ENCODE peak calls at places on chromosomes 4 and X, in seven cellular contexts. Z, N, U, W, E, R and G are unnamed samples.

GRCh38 chr4:187006189-187006618 is 282.5 kb upstream of the FAT1 start:
- DNase-seq in U (peak), E (no peak), Z (no peak), R (no peak), N (no peak), W (no peak), G (no peak)

GRCh38 chr4:180205276-180205675 is 2037.9 kb upstream of the TENM3 start:
- DNase-seq in N (no peak), W (no peak), E (no peak), R (no peak), Z (no peak), U (no peak), G (no peak)

GRCh38 chrX:29935455-29935854 is 279.9 kb upstream of the MAGEB2 start:
- DNase-seq in U (no peak), E (no peak), Z (no peak), R (no peak), N (no peak), W (no peak), G (no peak)

GRCh38 chr4:89410687-89411086 is 103.1 kb upstream of the GPRIN3 start:
- DNase-seq in U (peak), W (no peak), R (no peak), N (no peak), Z (no peak), E (no peak), G (no peak)

GRCh38 chr4:114728426-114728825 is 129.8 kb downstream of the UGT8 start:
- DNase-seq in N (no peak), U (no peak), W (no peak), Z (no peak), R (no peak), E (no peak), G (no peak)

GRCh38 chr4:138238521-138239292 is 3.4 kb downstream of the SLC7A11 start:
- DNase-seq in Z (no peak), R (no peak), W (no peak), U (no peak), E (no peak), N (no peak), G (no peak)

GRCh38 chrX:1361910-1362309 is 25.3 kb downstream of the IL3RA start:
- DNase-seq in N (no peak), U (no peak), W (no peak), Z (no peak), E (no peak), R (no peak), G (no peak)

GRCh38 chrX:116409224-116409623 is 27.2 kb upstream of the SLC6A14 start:
- DNase-seq in N (no peak), E (no peak), Z (no peak), U (no peak), R (no peak), W (no peak), G (no peak)

GRCh38 chr4:148203056-148203898 is 238.9 kb downstream of the NR3C2 start:
- DNase-seq in Z (no peak), W (no peak), E (no peak), U (no peak), R (no peak), N (no peak), G (no peak)

DNA sequence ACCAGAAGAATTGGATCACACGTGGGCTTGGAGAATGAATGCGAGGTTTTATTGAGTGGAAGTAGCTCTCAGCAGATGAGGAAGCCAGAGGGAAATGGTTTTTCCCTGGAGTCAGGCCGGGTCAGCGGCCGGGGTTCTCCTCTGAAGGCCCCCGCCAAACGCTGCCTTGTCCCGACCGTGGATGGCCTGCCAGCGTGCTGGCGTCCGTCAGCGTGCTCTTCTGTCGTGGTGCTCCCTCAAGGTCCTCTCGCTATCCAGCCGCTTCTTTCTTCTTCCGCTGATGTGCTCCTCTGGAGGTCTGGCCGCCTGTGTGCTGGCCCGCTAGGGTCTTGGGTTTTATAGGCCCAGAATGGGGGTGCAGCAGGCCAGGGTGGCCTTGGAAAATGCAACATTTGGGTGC is 632.2 kb downstream of the TRAM1L1 start:
- DNase-seq in N (no peak), R (no peak), U (no peak), W (no peak), E (no peak), Z (no peak), G (no peak)
- TF ChIP-seq POLR2A in N (no peak), R (no peak), U (no peak), W (no peak), E (no peak), Z (no peak), G (no peak)

GRCh38 chrX:130165703-130166502 is at the start of gene AIFM1:
- DNase-seq in N (peak), Z (peak), E (peak), R (peak), U (peak), W (peak), G (peak)
- TF ChIP-seq POLR2A in N (peak), Z (peak), E (peak), R (no peak), U (no peak), W (peak), G (peak)

DNA sequence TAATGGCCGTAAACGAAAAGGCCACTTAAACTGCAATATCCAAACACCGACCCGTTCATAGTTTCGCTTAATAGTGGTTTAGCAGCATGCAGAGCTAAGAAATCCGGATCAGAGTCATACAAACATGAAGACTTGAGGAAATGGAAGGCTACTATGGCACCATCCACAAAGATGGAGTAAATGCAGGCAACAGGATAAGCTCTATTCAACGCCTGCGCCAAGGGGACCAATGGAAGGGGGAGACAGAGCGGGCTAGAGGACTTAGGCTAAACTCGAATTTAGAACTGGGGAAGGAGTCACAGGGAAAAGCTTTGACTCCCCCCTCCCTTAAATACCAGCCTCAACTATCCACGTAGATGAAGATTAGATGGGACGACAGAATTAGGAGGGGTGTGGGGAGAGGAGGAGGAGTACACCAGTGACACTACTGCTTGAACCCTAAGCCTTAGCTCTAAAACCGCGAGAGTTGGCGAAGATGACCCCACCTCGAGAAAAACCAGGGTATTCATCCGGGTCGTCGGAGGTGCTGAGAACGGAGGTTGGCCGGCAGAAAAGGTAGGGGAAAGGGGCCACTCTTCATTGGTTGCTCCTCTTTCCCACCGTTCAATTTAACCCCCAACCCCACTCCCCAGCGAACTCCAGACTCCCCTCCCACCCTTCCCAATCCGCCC is 3.5 kb downstream of the HUWE1 start:
- DNase-seq in E (peak), Z (peak), N (peak), R (no peak), W (no peak), U (peak), G (no peak)
- TF ChIP-seq POLR2A in E (no peak), Z (no peak), N (no peak), R (no peak), W (no peak), U (no peak), G (no peak)

GRCh38 chr4:153468587-153468986 is 2.4 kb downstream of the TMEM131L start:
- DNase-seq in N (no peak), R (no peak), E (no peak), U (no peak), W (no peak), Z (no peak), G (no peak)

GRCh38 chr4:153466637-153467153 is 535 bp downstream of the TMEM131L start:
- DNase-seq in Z (no peak), E (no peak), R (no peak), N (peak), W (no peak), U (no peak), G (peak)

GRCh38 chr4:153465922-153466636 is at the start of gene TMEM131L:
- DNase-seq in W (no peak), U (peak), Z (peak), E (peak), N (peak), R (peak), G (peak)

GRCh38 chr4:153467897-153468262 is 1.7 kb downstream of the TMEM131L start:
- DNase-seq in W (no peak), E (no peak), U (no peak), R (no peak), N (no peak), Z (no peak), G (no peak)

DNA sequence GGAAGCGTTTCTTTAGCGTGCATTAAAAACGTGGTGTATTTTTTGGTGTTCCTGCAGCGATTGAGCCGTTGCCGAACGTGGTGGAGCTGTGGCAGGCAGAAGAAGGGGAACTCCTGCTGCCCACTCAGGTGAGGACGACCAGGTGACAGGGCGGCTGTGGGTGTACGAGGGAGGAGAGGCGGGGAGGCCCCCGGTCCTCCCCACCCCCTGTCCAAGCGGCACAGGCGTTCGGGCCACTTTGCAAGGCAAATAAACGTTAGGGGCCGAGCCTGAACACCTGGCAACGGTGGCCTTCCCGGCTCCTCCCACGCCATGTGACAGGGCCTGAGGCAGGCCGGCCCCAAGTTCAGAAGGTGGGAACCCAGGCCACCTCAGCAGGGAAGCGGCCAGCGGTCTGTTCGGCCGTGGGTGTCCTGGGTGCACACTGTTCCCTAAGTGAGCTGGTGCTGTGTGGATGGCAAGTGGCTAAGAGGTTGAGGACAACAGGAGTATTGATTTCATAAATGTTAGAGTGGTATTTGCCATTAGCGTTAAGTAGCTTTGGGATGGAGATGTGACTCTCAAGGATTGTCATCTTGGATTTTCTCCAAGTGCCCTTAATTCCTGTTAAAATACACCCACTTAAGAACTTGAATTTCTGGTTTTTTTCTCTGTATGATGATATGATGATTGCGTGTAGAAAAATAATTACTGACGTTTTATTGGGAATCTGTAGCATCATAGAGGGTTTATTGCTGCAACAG is 1.2 kb downstream of the TMEM131L start:
- DNase-seq in W (no peak), N (peak), R (no peak), E (peak), Z (peak), U (no peak), G (peak)
- TF ChIP-seq POLR2A in W (no peak), N (no peak), R (no peak), E (no peak), Z (no peak), U (no peak), G (no peak)

GRCh38 chrX:154397888-154398667 is at the start of gene RPL10:
- DNase-seq in W (peak), Z (peak), E (peak), R (peak), U (peak), N (peak), G (peak)
- TF ChIP-seq POLR2A in W (peak), Z (peak), E (peak), R (no peak), U (peak), N (peak), G (peak)

GRCh38 chrX:155216179-155216939 is at the start of gene VBP1:
- DNase-seq in Z (peak), N (peak), U (peak), W (peak), E (peak), R (peak), G (peak)
- TF ChIP-seq POLR2A in Z (no peak), N (peak), U (peak), W (no peak), E (peak), R (no peak), G (peak)

DNA sequence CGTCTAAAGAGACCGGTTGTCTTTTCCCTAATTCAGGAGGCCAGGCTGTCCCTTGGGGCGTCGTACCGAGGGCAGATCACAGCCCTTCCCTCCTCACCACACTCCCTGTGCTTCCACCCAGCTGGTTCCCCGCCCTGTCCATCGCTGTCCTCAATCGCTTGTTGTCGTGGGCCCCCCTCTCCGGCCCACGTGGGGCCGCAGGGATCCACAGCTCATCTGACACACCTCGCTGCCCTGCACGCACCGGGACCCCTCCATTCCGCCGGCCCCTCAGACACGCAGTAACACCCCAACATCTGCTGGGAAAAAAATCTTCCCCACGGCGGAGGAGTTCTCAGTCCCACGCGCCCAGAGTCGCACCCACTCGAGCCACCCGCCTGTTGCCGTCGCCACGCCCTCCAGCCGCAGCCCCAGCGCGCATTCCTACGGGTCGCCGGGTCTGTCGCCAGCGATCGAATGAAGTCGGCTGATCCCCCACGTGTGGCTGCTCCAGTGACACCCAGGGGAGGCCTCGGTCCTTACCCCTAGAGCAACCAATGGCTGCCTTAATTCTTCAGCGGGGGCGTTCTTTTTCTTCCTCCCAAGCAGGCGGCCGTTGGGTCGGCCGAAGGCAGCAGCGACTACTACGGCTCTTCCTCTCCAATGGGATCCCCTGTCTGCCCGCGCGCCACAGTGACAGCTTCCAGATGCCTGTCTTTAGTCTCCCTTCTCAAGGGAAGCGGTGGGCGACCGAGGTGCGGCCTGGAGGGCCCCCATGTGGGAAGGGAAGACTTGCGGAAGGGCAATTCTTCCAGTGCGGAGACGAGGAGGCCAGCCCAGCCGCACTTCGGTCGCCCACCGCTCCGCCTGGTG is 885 bp upstream of the SEPTIN11 start:
- DNase-seq in Z (peak), E (peak), N (peak), R (peak), W (peak), U (peak), G (peak)
- TF ChIP-seq POLR2A in Z (no peak), E (no peak), N (no peak), R (no peak), W (peak), U (no peak), G (no peak)

DNA sequence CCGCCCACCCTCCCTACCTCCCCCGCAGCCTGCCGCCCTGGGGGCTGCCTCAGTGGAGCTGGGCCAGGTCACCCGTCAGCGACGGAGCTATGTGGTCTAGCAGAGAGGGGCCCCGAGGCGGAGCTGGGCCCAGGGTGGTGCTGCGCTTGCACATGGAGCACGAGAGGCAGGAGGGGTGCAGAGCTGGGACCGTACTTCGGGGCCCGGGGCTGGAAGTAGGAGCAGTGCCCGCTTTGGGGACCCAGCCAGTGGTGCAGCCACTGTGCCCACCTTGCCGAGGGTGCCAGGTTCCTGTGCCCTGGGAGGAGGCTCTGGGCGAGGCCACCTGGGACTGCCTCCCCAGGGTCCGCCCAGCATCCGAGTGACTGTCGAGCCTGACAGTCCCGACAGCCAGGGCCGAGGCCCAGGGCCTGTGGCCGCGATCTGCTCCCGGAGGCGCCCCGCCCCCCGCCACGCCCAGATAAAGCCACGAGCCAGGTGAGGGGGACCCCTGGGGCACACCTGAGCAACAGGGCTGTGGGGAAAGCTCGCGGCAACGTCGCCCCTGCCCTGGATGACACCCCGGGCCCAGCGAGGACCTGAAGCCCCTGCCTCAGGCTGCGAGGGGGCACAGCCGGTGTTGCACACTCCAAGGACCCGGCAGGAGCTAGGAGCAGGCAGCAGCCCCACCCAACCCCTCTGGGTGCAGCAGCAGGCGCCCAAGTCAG is 117.5 kb downstream of the DNAAF6 start:
- DNase-seq in R (no peak), U (no peak), E (no peak), N (no peak), W (no peak), Z (peak), G (no peak)
- TF ChIP-seq POLR2A in R (no peak), U (no peak), E (no peak), N (no peak), W (no peak), Z (no peak), G (no peak)

GRCh38 chrX:129957241-129958099 is 25.0 kb upstream of the BCORL1 start:
- DNase-seq in R (peak), Z (peak), U (peak), W (no peak), N (peak), E (peak), G (no peak)
- TF ChIP-seq POLR2A in R (no peak), Z (no peak), U (no peak), W (no peak), N (peak), E (no peak), G (no peak)